ENCODE peak calls at places on chromosomes 7 and 10, in six cellular contexts. W is astrocyte of the cerebellum; C is CD8-positive, alpha-beta memory T cell; V is astrocyte of the spinal cord; M is fibroblast of lung; I is iPS DF 6.9. H is an unnamed sample.

GRCh38 chr10:104980401-104980800 is 339.3 kb downstream of the SORCS3 start:
- DNase-seq in W (no peak), C (no peak), V (no peak), M (no peak), I (no peak), H (no peak)

GRCh38 chr7:46032936-46033335 is 111.9 kb upstream of the IGFBP3 start:
- DNase-seq in W (no peak), C (no peak), V (no peak), M (no peak), I (no peak), H (peak; percentile 12)

GRCh38 chr7:134051020-134051419 is 76.1 kb upstream of the LRGUK start:
- DNase-seq in W (no peak), C (no peak), V (no peak), M (no peak), I (no peak), H (no peak)

GRCh38 chr7:152949198-152949597 is 189.6 kb downstream of the ACTR3B start:
- DNase-seq in W (no peak), C (no peak), V (no peak), M (no peak), I (no peak), H (no peak)

GRCh38 chr7:69638674-69639073 is 40.4 kb downstream of the AUTS2 start:
- DNase-seq in W (no peak), C (no peak), V (no peak), M (no peak), I (no peak), H (no peak)

GRCh38 chr10:124994573-124995473 is 52.9 kb downstream of the ZRANB1 start:
- DNase-seq in W (no peak), C (no peak), V (no peak), M (no peak), I (no peak), H (no peak)

GRCh38 chr10:50403074-50403473 is 151.8 kb upstream of the ASAH2 start:
- DNase-seq in W (no peak), C (no peak), V (no peak), M (no peak), I (no peak), H (no peak)

GRCh38 chr10:97574374-97575100 is 2.0 kb downstream of the ANKRD2 start:
- DNase-seq in W (no peak), C (no peak), V (peak; percentile 58), M (peak; percentile 52), I (no peak), H (peak; percentile 35)

GRCh38 chr10:14623931-14624330 is 150.8 kb downstream of the FAM107B start:
- DNase-seq in W (no peak), C (no peak), V (no peak), M (no peak), I (no peak), H (no peak)

GRCh38 chr10:6647811-6648526 is 67.9 kb upstream of the PRKCQ start:
- DNase-seq in W (no peak), C (peak; percentile 60), V (no peak), M (peak; percentile 14), I (peak; percentile 81), H (peak; percentile 17)

GRCh38 chr7:67913604-67914003 is 917.0 kb downstream of the TYW1 start:
- DNase-seq in W (no peak), C (no peak), V (no peak), M (no peak), I (no peak), H (no peak)

GRCh38 chr7:4803397-4804241 is 28.2 kb downstream of the AP5Z1 start:
- DNase-seq in W (no peak), C (no peak), V (no peak), M (no peak), I (no peak), H (no peak)

GRCh38 chr7:4631664-4632171 is 50.4 kb upstream of the FOXK1 start:
- DNase-seq in W (peak; percentile 85), C (no peak), V (peak; percentile 90), M (peak; percentile 97), I (no peak), H (peak; percentile 97)

GRCh38 chr7:135281363-135281949 is 47.8 kb downstream of the STRA8 start:
- DNase-seq in W (peak; percentile 85), C (peak; percentile 67), V (peak; percentile 85), M (peak; percentile 91), I (peak; percentile 63), H (peak; percentile 95)

GRCh38 chr10:102970941-102971340 is 52.8 kb downstream of the CNNM2 start:
- DNase-seq in W (no peak), C (no peak), V (no peak), M (no peak), I (no peak), H (no peak)

GRCh38 chr10:60394444-60394843 is 4.8 kb upstream of the ANK3 start:
- DNase-seq in W (no peak), C (no peak), V (no peak), M (no peak), I (no peak), H (no peak)

GRCh38 chr7:118531566-118531965 is 307.1 kb downstream of the ANKRD7 start:
- DNase-seq in W (no peak), C (no peak), V (no peak), M (no peak), I (no peak), H (no peak)

GRCh38 chr10:121605708-121606107 is 7.5 kb upstream of the FGFR2 start:
- DNase-seq in W (no peak), C (no peak), V (no peak), M (no peak), I (no peak), H (no peak)

GRCh38 chr7:73354196-73354595 is 26.2 kb downstream of the FKBP6 start:
- DNase-seq in W (no peak), C (no peak), V (no peak), M (no peak), I (no peak), H (no peak)

GRCh38 chr10:119834188-119834587 is 38.5 kb downstream of the MCMBP start:
- DNase-seq in W (no peak), C (no peak), V (no peak), M (no peak), I (no peak), H (no peak)

DNA sequence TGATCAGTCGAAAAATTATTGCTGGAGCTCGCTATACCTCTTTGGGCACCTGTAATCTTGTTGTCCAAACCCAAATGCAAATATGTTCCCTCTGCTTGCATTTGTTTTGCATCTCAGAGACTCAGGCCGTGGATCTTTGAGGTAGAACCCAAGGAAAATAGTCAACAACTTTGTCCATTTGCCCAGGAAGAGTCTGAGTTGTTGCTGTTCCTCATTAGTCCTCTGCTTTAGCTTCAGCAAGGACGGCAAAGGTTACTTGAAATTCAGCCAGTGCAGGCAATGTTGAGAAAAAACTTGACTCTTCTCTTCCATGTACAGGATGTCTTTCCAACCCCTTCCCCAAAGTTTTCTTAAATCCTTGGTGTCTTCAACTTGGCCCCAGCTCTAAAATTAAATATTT is 45.8 kb downstream of the PDK4 start:
- DNase-seq in W (no peak), C (no peak), V (no peak), M (no peak), I (no peak), H (peak; percentile 52)
- H3K4me3 ChIP-seq in W (no peak overlapping the region), C (no peak overlapping the region), V (no peak overlapping the region), M (no peak overlapping the region), I (no peak overlapping the region), H (no peak overlapping the region)

DNA sequence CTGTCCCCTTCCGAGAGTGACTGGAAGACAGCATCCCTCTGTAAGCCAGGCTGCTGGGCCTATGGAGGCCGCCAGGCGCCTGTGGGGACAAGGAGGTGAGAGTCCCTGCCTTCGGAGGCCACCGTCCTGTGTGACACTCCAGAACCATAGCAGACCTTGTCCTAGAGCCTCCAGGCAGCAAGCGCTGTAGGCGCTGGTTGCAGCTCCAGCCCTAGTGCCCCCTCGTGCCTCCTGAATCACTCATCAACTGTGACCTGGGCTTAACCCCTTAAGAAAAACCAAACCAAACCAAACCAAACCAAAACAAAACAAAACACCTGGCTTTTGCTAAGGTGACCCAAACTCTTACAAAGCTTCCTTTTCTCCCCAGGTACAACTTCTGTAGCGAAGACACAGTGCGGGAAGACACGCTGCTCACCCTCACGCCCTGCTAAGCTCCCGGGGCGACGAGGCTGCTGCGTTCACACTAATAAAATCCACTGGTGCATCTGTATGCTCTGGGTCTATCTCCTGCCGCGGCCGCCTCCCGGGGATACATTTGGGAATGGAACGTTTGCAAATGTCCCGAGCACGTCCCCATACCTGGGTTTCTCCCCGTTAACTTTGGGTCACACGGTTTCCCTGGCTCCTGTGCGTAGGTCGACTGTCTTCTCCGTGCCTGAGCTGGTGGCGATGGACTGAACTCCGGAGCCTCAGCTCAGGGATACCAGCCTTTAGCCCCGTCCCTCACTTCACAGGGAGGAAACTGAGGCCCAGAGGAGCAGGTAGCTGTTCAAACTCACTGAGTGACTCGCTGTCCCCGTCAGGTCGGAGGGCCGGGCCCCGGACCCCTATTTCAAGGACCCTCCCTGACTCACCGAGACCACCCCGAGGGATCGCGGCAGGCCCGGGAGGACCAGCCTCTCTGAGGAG is 11.8 kb upstream of the PNLIPRP2 start:
- DNase-seq in W (no peak), C (no peak), V (no peak), M (no peak), I (no peak), H (no peak)
- H3K4me3 ChIP-seq in W (peak overlapping the region; percentile 29), C (no peak overlapping the region), V (no peak overlapping the region), M (no peak overlapping the region), I (peak overlapping the region; percentile 62), H (no peak overlapping the region)

DNA sequence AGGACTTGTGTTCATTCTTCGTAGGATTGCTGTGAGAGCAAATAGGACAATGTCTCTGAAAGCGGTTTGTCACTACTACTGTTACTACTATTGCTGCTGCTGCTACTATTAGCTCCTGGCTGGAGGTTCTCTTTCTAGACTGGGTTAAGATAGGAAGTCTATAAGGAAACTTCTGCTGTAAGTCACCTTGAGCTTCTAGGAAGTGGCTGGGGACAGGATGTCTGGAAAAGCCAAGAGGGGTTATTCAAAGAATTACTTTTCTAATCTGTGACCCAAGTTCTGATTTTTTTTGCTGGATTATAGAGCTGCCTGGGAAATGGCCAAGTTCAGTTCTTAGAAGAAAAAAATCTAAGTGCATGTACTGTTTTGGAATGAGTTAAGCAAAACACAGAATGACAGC is 62.2 kb downstream of the NAMPT start:
- DNase-seq in W (no peak), C (no peak), V (no peak), M (no peak), I (no peak), H (no peak)
- H3K4me3 ChIP-seq in W (no peak overlapping the region), C (no peak overlapping the region), V (no peak overlapping the region), M (no peak overlapping the region), I (no peak overlapping the region), H (no peak overlapping the region)

GRCh38 chr7:14156436-14156835 is 167.0 kb upstream of the ETV1 start:
- DNase-seq in W (no peak), C (no peak), V (no peak), M (no peak), I (no peak), H (no peak)

GRCh38 chr7:14158111-14158510 is 168.6 kb upstream of the ETV1 start:
- DNase-seq in W (no peak), C (no peak), V (no peak), M (no peak), I (no peak), H (no peak)
- H3K4me3 ChIP-seq in W (no peak overlapping the region), C (no peak overlapping the region), V (no peak overlapping the region), M (no peak overlapping the region), I (no peak overlapping the region), H (no peak overlapping the region)

DNA sequence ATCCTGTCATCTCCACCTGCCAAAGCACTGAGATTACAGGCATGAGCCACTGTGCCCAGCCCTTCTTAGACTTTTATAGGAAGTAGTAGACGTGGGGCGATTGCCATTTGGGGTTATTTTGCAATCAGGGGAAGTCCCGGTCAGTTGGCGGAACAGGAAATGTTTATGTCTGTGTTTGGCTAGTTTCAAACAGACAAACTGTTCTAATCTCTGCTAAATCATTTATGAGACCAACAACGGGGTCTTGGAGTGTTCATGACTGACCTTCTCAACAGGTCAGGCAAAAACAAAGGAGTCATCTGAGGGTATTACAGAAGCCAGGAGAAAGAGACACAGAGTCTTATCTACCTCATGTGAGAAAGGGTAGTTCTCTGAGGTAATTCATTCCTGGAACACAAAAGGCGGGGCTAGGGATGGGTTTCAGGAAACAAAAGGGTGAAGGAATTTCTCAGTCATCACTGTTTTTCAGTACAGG is 6.6 kb upstream of the TPK1 start:
- DNase-seq in W (no peak), C (no peak), V (no peak), M (peak; percentile 5), I (no peak), H (peak; percentile 78)
- H3K4me3 ChIP-seq in W (no peak overlapping the region), C (no peak overlapping the region), V (no peak overlapping the region), M (no peak overlapping the region), I (no peak overlapping the region), H (no peak overlapping the region)